ENCODE peak calls at places on chromosomes 11 and 22, in four cellular contexts. One of them, this sample, is unnamed. For H3K9me3, the result is how much of the 10 kb centered on the place peaks cover.

GRCh38 chr22:23622634-23623033 is 9.5 kb downstream of the DRICH1 start:
- DNase-seq in HepG2: no peak
- DNase-seq in GM12878: no peak
- DNase-seq in H1: no peak
- DNase-seq in this sample: no peak

GRCh38 chr11:40255457-40255856 is 1204.0 kb downstream of the LRRC4C start:
- DNase-seq in HepG2: no peak
- DNase-seq in GM12878: no peak
- DNase-seq in H1: no peak
- DNase-seq in this sample: no peak

GRCh38 chr11:1541474-1542204 is 30.4 kb downstream of the DUSP8 start:
- DNase-seq in HepG2: peak
- DNase-seq in GM12878: no peak
- DNase-seq in H1: no peak
- DNase-seq in this sample: no peak

GRCh38 chr11:2193099-2193886 is 21.7 kb upstream of the TH start:
- DNase-seq in HepG2: no peak
- DNase-seq in GM12878: no peak
- DNase-seq in H1: no peak
- DNase-seq in this sample: peak

GRCh38 chr11:119420631-119421030 is 2.3 kb downstream of the THY1 start:
- DNase-seq in HepG2: no peak
- DNase-seq in GM12878: no peak
- DNase-seq in H1: no peak
- DNase-seq in this sample: no peak

GRCh38 chr11:70271635-70271953 is 1.1 kb downstream of the PPFIA1 start:
- DNase-seq in HepG2: no peak
- DNase-seq in GM12878: no peak
- DNase-seq in H1: no peak
- DNase-seq in this sample: no peak

GRCh38 chr22:30610299-30610698 is 3.3 kb downstream of the TCN2 start:
- DNase-seq in HepG2: no peak
- DNase-seq in GM12878: no peak
- DNase-seq in H1: no peak
- DNase-seq in this sample: no peak

GRCh38 chr11:112828433-112828832 is 132.8 kb upstream of the NCAM1 start:
- DNase-seq in HepG2: no peak
- DNase-seq in GM12878: no peak
- DNase-seq in H1: no peak
- DNase-seq in this sample: no peak

GRCh38 chr11:39990413-39990812 is 1469.0 kb downstream of the LRRC4C start:
- DNase-seq in HepG2: no peak
- DNase-seq in GM12878: no peak
- DNase-seq in H1: no peak
- DNase-seq in this sample: no peak

GRCh38 chr11:6269994-6270393 is 10.4 kb downstream of the CCKBR start:
- DNase-seq in HepG2: no peak
- DNase-seq in GM12878: no peak
- DNase-seq in H1: peak
- DNase-seq in this sample: peak

GRCh38 chr11:134625151-134625550 is 213.1 kb upstream of the B3GAT1 start:
- DNase-seq in HepG2: no peak
- DNase-seq in GM12878: no peak
- DNase-seq in H1: peak
- DNase-seq in this sample: no peak

GRCh38 chr11:47997063-47998053 is 17.0 kb downstream of the PTPRJ start:
- DNase-seq in HepG2: no peak
- DNase-seq in GM12878: no peak
- DNase-seq in H1: no peak
- DNase-seq in this sample: no peak

GRCh38 chr11:134044514-134045284 is 24.2 kb upstream of the JAM3 start:
- DNase-seq in HepG2: no peak
- DNase-seq in GM12878: no peak
- DNase-seq in H1: no peak
- DNase-seq in this sample: no peak

GRCh38 chr22:40491990-40492631 is 121.7 kb downstream of the SGSM3 start:
- DNase-seq in HepG2: no peak
- DNase-seq in GM12878: peak
- DNase-seq in H1: no peak
- DNase-seq in this sample: no peak

GRCh38 chr11:86390499-86390898 is 15.8 kb downstream of the CCDC81 start:
- DNase-seq in HepG2: no peak
- DNase-seq in GM12878: no peak
- DNase-seq in H1: no peak
- DNase-seq in this sample: no peak

GRCh38 chr11:67261942-67262681 is 4.2 kb upstream of the GRK2 start:
- DNase-seq in HepG2: no peak
- DNase-seq in GM12878: no peak
- DNase-seq in H1: no peak
- DNase-seq in this sample: no peak

DNA sequence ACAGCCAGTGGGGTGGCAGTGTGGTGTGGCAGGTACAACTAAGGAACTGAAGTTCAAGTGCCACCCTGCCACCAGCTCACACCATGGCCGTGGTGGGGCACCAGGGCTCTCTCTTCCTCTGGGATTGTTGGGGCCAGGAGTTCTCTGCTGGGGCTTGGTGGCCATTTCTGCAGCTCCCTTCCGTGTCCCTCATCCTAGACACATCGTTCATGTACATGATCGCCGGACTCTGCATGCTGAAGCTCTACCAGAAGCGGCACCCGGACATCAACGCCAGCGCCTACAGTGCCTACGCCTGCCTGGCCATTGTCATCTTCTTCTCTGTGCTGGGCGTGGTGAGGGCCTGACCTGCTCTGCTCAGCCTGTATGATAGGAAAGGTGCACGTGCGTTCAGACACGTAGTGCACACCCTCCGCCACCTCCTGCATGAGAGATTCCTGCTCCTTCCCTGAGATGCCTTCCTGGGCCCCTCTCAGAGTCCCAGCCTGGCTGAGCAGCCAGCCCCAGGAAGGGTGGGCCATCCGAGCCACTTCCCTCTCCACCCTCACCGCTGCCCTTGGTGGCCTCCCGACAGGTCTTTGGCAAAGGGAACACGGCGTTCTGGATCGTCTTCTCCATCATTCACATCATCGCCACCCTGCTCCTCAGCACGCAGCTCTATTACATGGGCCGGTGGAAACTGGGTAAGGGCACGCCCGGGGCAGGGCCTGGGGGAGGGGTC is 7.3 kb upstream of the TAGLN start:
- DNase-seq in HepG2: no peak
- DNase-seq in GM12878: no peak
- DNase-seq in H1: no peak
- DNase-seq in this sample: no peak
- TF ChIP-seq ATF3 in HepG2: no peak
- TF ChIP-seq ATF3 in GM12878: no peak
- TF ChIP-seq ATF3 in H1: no peak
- TF ChIP-seq ATF3 in this sample: no peak

GRCh38 chr22:45358127-45358526 is 48.4 kb downstream of the FAM118A start:
- DNase-seq in HepG2: no peak
- DNase-seq in GM12878: no peak
- DNase-seq in H1: no peak
- DNase-seq in this sample: no peak
- TF ChIP-seq CREB1 in HepG2: no peak
- TF ChIP-seq CREB1 in GM12878: no peak
- TF ChIP-seq CREB1 in H1: no peak
- TF ChIP-seq CREB1 in this sample: no peak

GRCh38 chr22:10781571-10782403 is 4746.2 kb upstream of the OR11H1 start:
- DNase-seq in HepG2: no peak
- DNase-seq in GM12878: no peak
- DNase-seq in H1: no peak
- DNase-seq in this sample: no peak

GRCh38 chr22:10780281-10780680 is 4747.7 kb upstream of the OR11H1 start:
- DNase-seq in HepG2: no peak
- DNase-seq in GM12878: no peak
- DNase-seq in H1: no peak
- DNase-seq in this sample: no peak

DNA sequence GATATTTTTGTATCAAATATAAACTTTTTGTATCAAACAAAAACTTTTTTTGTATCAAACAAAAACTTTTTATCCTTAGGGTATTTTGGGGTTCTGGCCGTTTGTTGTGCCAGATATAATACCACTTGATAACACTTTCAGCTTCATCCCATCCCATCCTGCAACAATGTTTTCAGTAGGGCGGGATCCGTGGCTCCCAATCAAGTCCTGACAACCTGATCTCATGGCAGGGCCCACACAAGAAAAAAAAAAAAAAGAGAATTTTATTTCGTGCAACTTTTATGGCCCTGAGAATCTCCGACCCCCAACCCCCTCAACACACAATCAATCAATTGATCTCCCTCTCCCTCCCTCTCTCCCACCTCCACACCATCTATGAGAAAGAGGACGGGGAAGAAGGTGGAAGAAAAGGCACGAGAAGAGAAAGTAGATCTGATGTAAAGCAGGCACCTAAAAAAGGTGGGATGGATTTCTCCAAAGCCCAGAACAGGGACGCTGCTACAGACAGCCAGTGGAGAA is 4749.6 kb upstream of the OR11H1 start:
- DNase-seq in HepG2: no peak
- DNase-seq in GM12878: no peak
- DNase-seq in H1: no peak
- DNase-seq in this sample: peak
- H3K9me3 ChIP-seq in HepG2: half or more
- H3K9me3 ChIP-seq in GM12878: under half
- H3K9me3 ChIP-seq in H1: half or more
- H3K9me3 ChIP-seq in this sample: under half

GRCh38 chr11:97902828-97903227 is 1117.9 kb upstream of the CNTN5 start:
- DNase-seq in HepG2: no peak
- DNase-seq in GM12878: no peak
- DNase-seq in H1: no peak
- DNase-seq in this sample: no peak

GRCh38 chr11:97905101-97905500 is 1115.6 kb upstream of the CNTN5 start:
- DNase-seq in HepG2: no peak
- DNase-seq in GM12878: no peak
- DNase-seq in H1: no peak
- DNase-seq in this sample: no peak

GRCh38 chr11:97912629-97913028 is 1108.1 kb upstream of the CNTN5 start:
- DNase-seq in HepG2: no peak
- DNase-seq in GM12878: no peak
- DNase-seq in H1: no peak
- DNase-seq in this sample: no peak

GRCh38 chr11:97909544-97910394 is 1111.0 kb upstream of the CNTN5 start:
- DNase-seq in HepG2: no peak
- DNase-seq in GM12878: no peak
- DNase-seq in H1: no peak
- DNase-seq in this sample: no peak

DNA sequence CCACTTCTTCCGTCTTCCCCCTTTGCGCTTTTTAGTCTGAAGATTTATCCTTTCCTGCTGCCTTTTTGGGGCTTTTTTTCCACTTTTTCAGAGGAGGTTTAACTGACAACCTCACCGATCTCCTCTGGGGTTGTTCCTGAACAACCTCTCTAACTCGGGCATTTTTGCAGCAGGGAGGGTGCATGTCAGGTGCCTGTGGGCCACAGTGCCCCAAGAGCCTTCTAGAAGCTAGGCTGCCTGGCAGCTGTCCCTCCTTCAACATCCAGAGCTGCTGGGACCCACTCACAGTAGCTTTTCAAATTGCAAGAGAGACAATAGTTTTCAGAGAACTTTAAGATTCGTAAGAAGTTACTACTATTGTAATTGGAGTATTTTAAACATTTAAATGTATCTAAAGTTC is 1112.4 kb upstream of the CNTN5 start:
- DNase-seq in HepG2: no peak
- DNase-seq in GM12878: no peak
- DNase-seq in H1: no peak
- DNase-seq in this sample: no peak
- TF ChIP-seq ATF3 in HepG2: no peak
- TF ChIP-seq ATF3 in GM12878: no peak
- TF ChIP-seq ATF3 in H1: no peak
- TF ChIP-seq ATF3 in this sample: no peak

GRCh38 chr11:109993786-109994185 is 99.4 kb upstream of the ZC3H12C start:
- DNase-seq in HepG2: no peak
- DNase-seq in GM12878: no peak
- DNase-seq in H1: no peak
- DNase-seq in this sample: no peak
- TF ChIP-seq CREB1 in HepG2: no peak
- TF ChIP-seq CREB1 in GM12878: no peak
- TF ChIP-seq CREB1 in H1: no peak
- TF ChIP-seq CREB1 in this sample: no peak

GRCh38 chr22:44926124-44926475 is 83.7 kb downstream of the PHF21B start:
- DNase-seq in HepG2: no peak
- DNase-seq in GM12878: no peak
- DNase-seq in H1: no peak
- DNase-seq in this sample: no peak
- H3K9me3 ChIP-seq in HepG2: under half
- H3K9me3 ChIP-seq in GM12878: under half
- H3K9me3 ChIP-seq in H1: under half
- H3K9me3 ChIP-seq in this sample: under half

This sample was measured in K562.